ENCODE peak calls at places on chromosomes 2 and 18, in five cellular contexts. J, G, I, Z and B are unnamed samples.

GRCh38 chr2:241310917-241311566 is 4.4 kb downstream of the HDLBP start:
- DNase-seq in J (no peak), G (no peak), I (peak; percentile 54), Z (no peak), B (no peak)

GRCh38 chr2:85601771-85602475 is 575 bp downstream of the TMEM150A start:
- DNase-seq in J (peak; percentile 51), G (peak; percentile 41), I (no peak), Z (peak; percentile 79), B (peak; percentile 59)

GRCh38 chr18:59690216-59691045 is 6.8 kb downstream of the CCBE1 start:
- DNase-seq in J (no peak), G (peak; percentile 20), I (no peak), Z (no peak), B (no peak)

GRCh38 chr2:233835230-233836186 is 18.8 kb downstream of the HJURP start:
- DNase-seq in J (no peak), G (no peak), I (no peak), Z (no peak), B (no peak)

GRCh38 chr2:30201990-30202389 is 29.3 kb upstream of the LBH start:
- DNase-seq in J (no peak), G (no peak), I (no peak), Z (peak; percentile 48), B (no peak)

GRCh38 chr18:75496151-75496550 is 68.6 kb upstream of the SMIM21 start:
- DNase-seq in J (no peak), G (no peak), I (no peak), Z (no peak), B (no peak)

GRCh38 chr18:7635948-7636347 is 68.8 kb downstream of the PTPRM start:
- DNase-seq in J (no peak), G (no peak), I (no peak), Z (no peak), B (no peak)

GRCh38 chr18:70132999-70133398 is 72.5 kb downstream of the RTTN start:
- DNase-seq in J (peak; percentile 33), G (peak; percentile 25), I (no peak), Z (peak; percentile 96), B (peak; percentile 8)

GRCh38 chr2:107334311-107334710 is 448.3 kb upstream of the ST6GAL2 start:
- DNase-seq in J (no peak), G (no peak), I (no peak), Z (peak; percentile 62), B (no peak)

GRCh38 chr2:118817469-118817868 is 30.0 kb downstream of the EN1 start:
- DNase-seq in J (no peak), G (no peak), I (no peak), Z (no peak), B (no peak)

GRCh38 chr2:20596973-20597867 is 53.7 kb downstream of the HS1BP3 start:
- DNase-seq in J (no peak), G (no peak), I (no peak), Z (no peak), B (peak; percentile 64)

GRCh38 chr2:68193144-68193543 is 35.5 kb downstream of the PNO1 start:
- DNase-seq in J (no peak), G (peak; percentile 35), I (no peak), Z (peak; percentile 44), B (no peak)

GRCh38 chr2:150279673-150280072 is 207.8 kb downstream of the RND3 start:
- DNase-seq in J (no peak), G (no peak), I (no peak), Z (peak; percentile 18), B (no peak)

GRCh38 chr2:2057125-2057721 is 273.9 kb downstream of the MYT1L start:
- DNase-seq in J (peak; percentile 31), G (peak; percentile 15), I (peak; percentile 78), Z (peak; percentile 7), B (peak; percentile 37)

GRCh38 chr2:42547446-42548295 is 20.8 kb upstream of the MTA3 start:
- DNase-seq in J (no peak), G (no peak), I (peak; percentile 61), Z (no peak), B (no peak)

GRCh38 chr2:42542871-42543270 is 25.6 kb upstream of the MTA3 start:
- DNase-seq in J (no peak), G (no peak), I (no peak), Z (no peak), B (no peak)

GRCh38 chr2:42545714-42546390 is 22.6 kb upstream of the MTA3 start:
- DNase-seq in J (no peak), G (no peak), I (peak; percentile 38), Z (no peak), B (no peak)

GRCh38 chr2:42547014-42547413 is 21.4 kb upstream of the MTA3 start:
- DNase-seq in J (no peak), G (no peak), I (peak; percentile 92), Z (no peak), B (no peak)

DNA sequence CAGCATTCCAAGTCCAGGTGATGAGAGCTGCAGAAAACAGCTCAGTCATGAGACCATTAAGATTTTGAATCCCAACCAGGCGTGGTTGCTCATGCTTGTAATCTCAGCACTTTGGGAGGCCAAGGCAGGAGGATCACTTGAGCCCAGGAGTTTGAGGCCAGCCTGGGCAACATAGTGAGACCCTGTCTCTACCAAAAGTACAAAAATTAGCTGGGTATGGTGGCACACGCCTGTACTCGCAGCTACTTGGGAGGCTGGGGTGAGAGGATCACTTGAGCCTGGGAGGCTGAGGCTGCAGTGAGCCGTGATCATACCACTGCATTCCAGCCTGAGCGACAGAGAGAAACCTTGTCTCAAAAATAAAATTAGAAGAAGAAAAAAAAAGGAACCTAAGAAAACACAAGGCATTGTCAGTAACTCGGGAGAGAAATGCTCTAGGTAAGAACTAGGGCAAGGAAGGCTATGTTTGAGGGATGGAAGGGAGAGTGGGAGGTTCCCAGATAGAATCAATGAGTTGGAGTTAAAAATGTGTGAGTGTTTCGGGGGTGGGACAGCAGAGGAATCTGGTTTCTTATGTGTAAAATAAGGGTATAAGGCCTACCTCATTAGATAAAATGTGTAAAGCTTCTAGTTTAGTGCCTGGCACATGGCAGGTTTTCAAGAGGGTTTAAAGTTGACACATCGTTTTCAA is 23.3 kb upstream of the MTA3 start:
- DNase-seq in J (no peak), G (no peak), I (no peak), Z (no peak), B (no peak)
- H3K4me2 ChIP-seq in J (no peak overlapping the region), G (no peak overlapping the region), I (peak overlapping the region; percentile 87), Z (no peak overlapping the region), B (no peak overlapping the region)

DNA sequence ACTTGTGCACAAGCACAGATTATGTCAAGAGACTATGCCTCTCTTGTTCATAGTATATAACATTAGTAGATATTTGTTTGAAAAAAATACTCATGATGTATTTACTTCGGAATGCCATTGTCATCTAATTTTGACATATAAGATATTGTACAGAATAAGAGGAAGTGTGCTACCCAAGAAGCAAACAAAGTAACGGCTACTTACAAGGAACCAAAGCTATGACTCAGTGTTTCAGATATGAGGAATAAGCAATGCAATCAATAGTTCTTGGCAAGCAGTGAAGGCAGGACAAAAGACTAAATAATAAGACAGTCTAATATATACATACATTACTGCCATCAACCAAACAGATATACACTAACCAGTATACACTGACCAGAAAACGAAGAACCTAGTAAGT is 256.3 kb downstream of the CCDC178 start:
- DNase-seq in J (no peak), G (peak; percentile 55), I (no peak), Z (no peak), B (no peak)
- H3K4me2 ChIP-seq in J (no peak overlapping the region), G (no peak overlapping the region), I (no peak overlapping the region), Z (no peak overlapping the region), B (no peak overlapping the region)

GRCh38 chr2:109032229-109032800 is 43.3 kb upstream of the EDAR start:
- DNase-seq in J (no peak), G (no peak), I (no peak), Z (no peak), B (no peak)
- H3K4me2 ChIP-seq in J (peak overlapping the region; percentile 86), G (peak overlapping the region; percentile 86), I (peak overlapping the region; percentile 57), Z (peak overlapping the region; percentile 90), B (peak overlapping the region; percentile 89)

DNA sequence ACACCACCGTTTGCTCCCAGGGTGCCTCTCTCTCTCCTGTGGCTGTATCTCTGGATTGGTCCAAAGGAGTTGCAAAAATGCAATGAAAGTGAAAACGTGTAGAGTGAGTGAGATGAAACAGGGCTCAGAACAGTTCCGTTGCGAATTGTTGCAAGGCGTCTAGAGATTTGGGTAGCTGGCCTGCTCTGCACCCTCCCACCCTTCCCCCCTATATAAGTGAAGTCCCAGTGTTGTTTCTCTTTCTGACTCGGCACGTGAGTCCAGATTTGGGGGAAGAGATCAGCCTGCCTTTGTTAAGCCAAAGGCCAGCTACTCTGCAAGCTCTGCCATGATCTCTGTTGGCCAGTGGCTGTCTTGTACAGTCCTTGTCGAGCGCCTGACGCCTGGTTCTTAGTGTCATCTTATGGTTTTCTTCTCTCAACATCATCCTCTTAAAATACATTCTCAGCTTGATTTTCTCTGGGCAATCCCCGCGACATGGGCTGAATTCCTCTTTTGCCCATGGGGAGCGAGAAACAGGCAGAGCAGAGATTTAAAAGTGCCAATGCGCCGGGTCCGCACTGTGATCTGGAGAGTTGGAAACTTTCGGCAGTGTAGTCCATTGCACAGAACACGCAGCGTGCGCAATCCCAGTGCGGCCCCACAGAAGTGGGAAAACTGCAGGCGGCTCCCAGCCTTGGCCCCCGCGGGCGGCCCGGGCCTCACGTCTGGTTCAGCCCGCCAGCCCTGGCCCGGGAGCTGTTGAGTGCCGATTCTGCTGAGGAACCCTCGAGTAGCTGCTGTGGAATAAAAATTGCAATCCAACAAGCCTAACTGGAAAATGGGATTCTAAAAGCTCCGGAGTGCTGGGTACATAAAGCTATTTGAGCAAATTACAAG is 9.3 kb downstream of the MEIS1 start:
- DNase-seq in J (no peak), G (no peak), I (no peak), Z (peak; percentile 67), B (no peak)
- H3K4me2 ChIP-seq in J (no peak overlapping the region), G (no peak overlapping the region), I (no peak overlapping the region), Z (peak overlapping the region; percentile 96), B (peak overlapping the region; percentile 87)

DNA sequence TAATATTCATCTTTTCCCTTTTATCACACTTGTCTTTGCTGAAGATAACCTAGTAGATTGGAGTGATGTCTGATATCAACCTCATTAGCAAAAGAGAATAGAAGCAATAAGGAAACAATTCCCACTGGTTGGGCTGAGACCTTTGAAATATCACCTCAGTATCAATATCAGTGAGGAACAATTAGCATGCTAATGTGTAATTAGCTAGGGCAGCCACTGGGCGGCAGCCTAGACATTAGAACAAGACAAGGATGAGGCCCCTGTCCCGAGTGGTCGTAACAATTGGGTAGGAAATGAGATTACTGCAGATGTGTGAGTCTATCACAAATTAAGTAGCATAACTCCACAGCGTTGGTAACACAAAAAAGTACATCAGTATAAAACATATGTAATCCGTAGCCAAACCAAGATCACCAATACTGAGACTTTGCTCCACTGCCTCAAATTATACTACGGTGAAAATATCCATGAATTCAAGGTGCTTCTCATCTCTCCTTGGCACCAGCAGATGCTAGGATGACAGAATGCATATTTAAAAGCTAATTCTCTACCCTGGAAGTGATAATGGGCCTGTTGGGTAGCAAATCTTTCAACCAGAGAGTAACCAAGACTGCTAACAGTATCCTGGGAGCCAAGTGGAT is 99.1 kb downstream of the ALPK2 start:
- DNase-seq in J (peak; percentile 61), G (peak; percentile 71), I (peak; percentile 61), Z (peak; percentile 72), B (peak; percentile 73)
- H3K4me2 ChIP-seq in J (peak overlapping the region; percentile 24), G (no peak overlapping the region), I (no peak overlapping the region), Z (no peak overlapping the region), B (no peak overlapping the region)